ENCODE peak calls at places on chromosomes 3 and 15, in nine cellular contexts. D, B, M, S, J, X, Y, Q and E are unnamed samples.

GRCh38 chr3:179765396-179765795 is 112.6 kb downstream of the USP13 start:
- DNase-seq in D (no peak), B (no peak), M (no peak), S (no peak), J (no peak), X (no peak), Y (no peak), Q (no peak), E (no peak)

GRCh38 chr3:115830764-115831395 is 207.6 kb downstream of the GAP43 start:
- DNase-seq in D (no peak), B (no peak), M (no peak), S (no peak), J (no peak), X (no peak), Y (no peak), Q (no peak), E (no peak)

GRCh38 chr15:64580696-64581407 is 120.5 kb downstream of the ZNF609 start:
- DNase-seq in D (no peak), B (no peak), M (no peak), S (no peak), J (no peak), X (no peak), Y (no peak), Q (no peak), E (no peak)

GRCh38 chr3:35944915-35945710 is 305.8 kb downstream of the ARPP21 start:
- DNase-seq in D (peak), B (no peak), M (no peak), S (peak), J (no peak), X (no peak), Y (no peak), Q (no peak), E (no peak)

GRCh38 chr3:50539887-50540286 is 27.7 kb downstream of the C3orf18 start:
- DNase-seq in D (no peak), B (no peak), M (no peak), S (no peak), J (no peak), X (no peak), Y (no peak), Q (no peak), E (no peak)

GRCh38 chr3:106589306-106589942 is 720.6 kb upstream of the CBLB start:
- DNase-seq in D (peak), B (no peak), M (no peak), S (no peak), J (peak), X (no peak), Y (no peak), Q (no peak), E (peak)

GRCh38 chr3:172848910-172849309 is 98.4 kb downstream of the ECT2 start:
- DNase-seq in D (peak), B (no peak), M (no peak), S (no peak), J (no peak), X (no peak), Y (no peak), Q (no peak), E (peak)

GRCh38 chr15:25738171-25738792 is 124.8 kb downstream of the ATP10A start:
- DNase-seq in D (no peak), B (no peak), M (no peak), S (no peak), J (peak), X (no peak), Y (no peak), Q (no peak), E (peak)

GRCh38 chr15:78673917-78674444 is 33.0 kb upstream of the CHRNB4 start:
- DNase-seq in D (no peak), B (no peak), M (no peak), S (no peak), J (no peak), X (no peak), Y (no peak), Q (no peak), E (no peak)

GRCh38 chr3:118760611-118761606 is 273.7 kb downstream of the IGSF11 start:
- DNase-seq in D (no peak), B (peak), M (no peak), S (peak), J (no peak), X (no peak), Y (no peak), Q (peak), E (no peak)

GRCh38 chr15:43911235-43911661 is 84.4 kb downstream of the WDR76 start:
- DNase-seq in D (peak), B (no peak), M (no peak), S (no peak), J (peak), X (peak), Y (no peak), Q (no peak), E (peak)

GRCh38 chr15:74635228-74635627 is 19.6 kb downstream of the CLK3 start:
- DNase-seq in D (peak), B (no peak), M (peak), S (peak), J (peak), X (peak), Y (no peak), Q (peak), E (peak)

GRCh38 chr3:148379763-148380162 is 317.9 kb upstream of the AGTR1 start:
- DNase-seq in D (peak), B (no peak), M (no peak), S (peak), J (no peak), X (no peak), Y (no peak), Q (peak), E (peak)

GRCh38 chr15:74817370-74817737 is 4.7 kb downstream of the LMAN1L start:
- DNase-seq in D (peak), B (no peak), M (no peak), S (peak), J (no peak), X (peak), Y (no peak), Q (peak), E (peak)

GRCh38 chr3:169792359-169792758 is 19.2 kb downstream of the MYNN start:
- DNase-seq in D (no peak), B (no peak), M (no peak), S (no peak), J (no peak), X (no peak), Y (no peak), Q (no peak), E (no peak)

DNA sequence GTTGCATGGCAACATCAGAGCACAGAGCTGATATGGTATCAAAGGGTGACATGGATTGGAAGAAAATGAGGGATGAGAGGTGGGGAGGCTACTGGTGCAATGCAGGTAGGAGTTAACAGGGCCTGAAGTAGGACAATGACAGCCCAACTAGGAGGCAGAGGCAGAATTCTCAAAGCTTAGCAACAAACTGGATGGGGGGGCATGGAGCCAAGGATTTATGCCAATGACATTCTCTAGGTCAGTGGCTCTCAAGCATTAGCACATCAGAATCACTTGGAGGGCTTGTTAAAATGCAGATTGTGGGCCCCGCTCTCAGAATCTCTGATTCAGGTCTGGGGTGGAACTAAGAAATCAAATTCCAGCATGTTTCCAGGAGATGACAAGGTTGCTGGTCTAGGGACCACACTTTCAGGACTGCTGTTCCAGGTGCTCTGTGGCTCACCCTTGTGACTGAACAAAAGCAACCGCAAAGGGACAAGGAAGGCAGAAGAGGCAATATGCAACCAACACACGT is 98.0 kb upstream of the TNIK start:
- DNase-seq in D (no peak), B (no peak), M (no peak), S (no peak), J (no peak), X (no peak), Y (no peak), Q (no peak), E (no peak)
- TF ChIP-seq CTCF in D (no peak), B (no peak), M (no peak), S (no peak), J (no peak), X (no peak), Y (no peak), Q (no peak), E (no peak)

DNA sequence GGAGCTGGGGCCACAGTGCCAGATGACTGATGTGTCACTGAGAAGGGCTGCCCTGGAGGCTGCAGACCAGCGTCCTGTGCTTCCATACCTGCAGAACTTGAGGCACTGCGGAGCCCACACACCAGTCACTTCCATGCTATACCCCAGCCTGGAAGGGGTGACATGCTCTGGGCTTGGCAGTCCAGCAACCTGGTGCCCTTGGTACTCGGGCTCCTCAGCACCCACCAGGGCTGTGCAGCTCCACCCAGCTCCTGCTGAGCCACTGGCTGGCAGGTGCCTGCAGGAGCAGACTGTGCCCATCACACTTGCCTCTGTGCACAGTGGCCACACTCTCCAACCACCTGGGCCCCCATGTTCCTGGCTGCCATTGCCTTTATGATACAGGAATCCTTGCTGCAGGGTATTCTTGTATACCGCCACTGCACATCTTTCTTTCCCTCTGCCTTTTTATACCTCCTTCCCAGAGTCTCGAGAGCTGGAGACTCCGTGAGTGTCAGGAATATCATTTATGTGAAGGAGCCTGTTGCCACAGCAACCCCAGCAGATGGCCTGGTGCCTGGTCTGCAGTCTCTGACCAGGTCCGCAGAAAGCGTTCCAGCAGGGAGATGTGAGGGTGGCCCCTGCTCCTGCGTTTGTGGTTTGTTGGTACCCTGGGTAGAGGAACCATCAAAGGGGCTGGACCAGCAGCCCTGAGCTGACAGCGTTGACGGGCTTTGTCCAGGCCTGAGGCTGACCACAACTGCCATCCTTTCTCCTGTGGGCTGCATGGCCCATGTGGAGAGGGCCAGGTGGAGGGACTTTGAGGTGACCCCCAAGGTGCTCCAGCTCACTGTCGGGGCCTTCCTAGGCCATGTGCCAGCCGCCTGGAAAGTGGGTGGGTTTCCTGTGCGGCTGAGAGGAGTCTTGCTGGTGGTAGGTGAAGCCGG is 93.4 kb upstream of the PLXNA1 start:
- DNase-seq in D (no peak), B (no peak), M (no peak), S (no peak), J (no peak), X (no peak), Y (no peak), Q (no peak), E (no peak)
- TF ChIP-seq CTCF in D (no peak), B (no peak), M (no peak), S (no peak), J (no peak), X (no peak), Y (no peak), Q (no peak), E (no peak)

DNA sequence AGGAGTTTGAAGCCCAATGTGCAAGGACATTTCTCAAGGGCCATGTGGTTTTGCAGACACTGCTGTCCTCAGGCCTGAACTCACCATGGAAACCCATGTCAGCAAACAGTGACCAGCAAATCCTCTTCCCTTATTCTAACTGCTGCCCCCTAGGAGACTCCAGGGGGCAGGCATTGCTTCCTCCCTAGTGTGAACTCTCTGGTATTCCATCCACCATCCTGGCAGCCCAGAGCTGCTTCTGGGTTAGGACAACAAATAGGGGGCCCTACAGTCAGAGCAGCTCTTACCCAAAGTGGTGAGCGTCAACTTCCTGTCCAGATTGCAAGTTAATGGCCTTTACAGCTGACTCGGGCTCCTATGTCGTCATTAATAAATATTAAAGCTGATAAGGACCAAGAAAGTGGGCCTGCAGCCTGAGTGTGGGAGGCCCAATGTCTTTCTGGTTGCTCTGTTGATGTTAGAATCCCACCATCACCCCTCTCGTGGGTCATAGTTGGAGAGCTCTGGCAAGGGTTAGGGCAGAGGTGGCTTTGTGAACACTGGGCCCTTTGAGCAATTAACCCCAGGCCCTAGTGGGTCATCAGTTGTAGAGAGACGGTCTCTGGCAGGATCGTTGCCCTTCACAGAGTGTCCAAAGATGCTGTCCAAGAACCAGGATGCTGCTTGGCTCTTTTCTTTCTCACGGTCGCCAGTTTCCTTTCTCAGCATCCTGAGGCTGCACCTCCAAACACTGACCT is 41.5 kb downstream of the TGM4 start:
- DNase-seq in D (peak), B (no peak), M (no peak), S (no peak), J (no peak), X (no peak), Y (no peak), Q (no peak), E (peak)
- TF ChIP-seq CTCF in D (peak), B (peak), M (no peak), S (no peak), J (no peak), X (no peak), Y (no peak), Q (no peak), E (no peak)

GRCh38 chr3:44989141-44989540 is 13.1 kb downstream of the EXOSC7 start:
- DNase-seq in D (no peak), B (peak), M (no peak), S (no peak), J (no peak), X (no peak), Y (no peak), Q (no peak), E (no peak)

GRCh38 chr3:44991326-44991725 is 15.3 kb downstream of the EXOSC7 start:
- DNase-seq in D (no peak), B (no peak), M (no peak), S (no peak), J (no peak), X (no peak), Y (no peak), Q (no peak), E (no peak)

GRCh38 chr3:44987318-44987717 is 11.3 kb downstream of the EXOSC7 start:
- DNase-seq in D (no peak), B (no peak), M (no peak), S (no peak), J (no peak), X (no peak), Y (no peak), Q (no peak), E (no peak)

GRCh38 chr3:44989636-44990373 is 13.8 kb downstream of the EXOSC7 start:
- DNase-seq in D (no peak), B (no peak), M (no peak), S (no peak), J (no peak), X (no peak), Y (no peak), Q (no peak), E (no peak)

GRCh38 chr3:44988073-44988472 is 12.0 kb downstream of the EXOSC7 start:
- DNase-seq in D (no peak), B (no peak), M (no peak), S (no peak), J (peak), X (no peak), Y (no peak), Q (no peak), E (peak)
- TF ChIP-seq CTCF in D (peak), B (no peak), M (peak), S (peak), J (peak), X (peak), Y (no peak), Q (peak), E (peak)

GRCh38 chr3:151837057-151837456 is 23.1 kb downstream of the AADAC start:
- DNase-seq in D (peak), B (peak), M (no peak), S (peak), J (no peak), X (peak), Y (no peak), Q (no peak), E (peak)

GRCh38 chr3:151838574-151839312 is 24.8 kb downstream of the AADAC start:
- DNase-seq in D (peak), B (no peak), M (peak), S (peak), J (peak), X (peak), Y (peak), Q (peak), E (peak)

GRCh38 chr3:151841801-151842200 is 27.9 kb downstream of the AADAC start:
- DNase-seq in D (peak), B (no peak), M (no peak), S (no peak), J (no peak), X (no peak), Y (no peak), Q (no peak), E (peak)

GRCh38 chr3:151839313-151839631 is 25.4 kb downstream of the AADAC start:
- DNase-seq in D (no peak), B (no peak), M (no peak), S (no peak), J (no peak), X (no peak), Y (no peak), Q (no peak), E (no peak)

DNA sequence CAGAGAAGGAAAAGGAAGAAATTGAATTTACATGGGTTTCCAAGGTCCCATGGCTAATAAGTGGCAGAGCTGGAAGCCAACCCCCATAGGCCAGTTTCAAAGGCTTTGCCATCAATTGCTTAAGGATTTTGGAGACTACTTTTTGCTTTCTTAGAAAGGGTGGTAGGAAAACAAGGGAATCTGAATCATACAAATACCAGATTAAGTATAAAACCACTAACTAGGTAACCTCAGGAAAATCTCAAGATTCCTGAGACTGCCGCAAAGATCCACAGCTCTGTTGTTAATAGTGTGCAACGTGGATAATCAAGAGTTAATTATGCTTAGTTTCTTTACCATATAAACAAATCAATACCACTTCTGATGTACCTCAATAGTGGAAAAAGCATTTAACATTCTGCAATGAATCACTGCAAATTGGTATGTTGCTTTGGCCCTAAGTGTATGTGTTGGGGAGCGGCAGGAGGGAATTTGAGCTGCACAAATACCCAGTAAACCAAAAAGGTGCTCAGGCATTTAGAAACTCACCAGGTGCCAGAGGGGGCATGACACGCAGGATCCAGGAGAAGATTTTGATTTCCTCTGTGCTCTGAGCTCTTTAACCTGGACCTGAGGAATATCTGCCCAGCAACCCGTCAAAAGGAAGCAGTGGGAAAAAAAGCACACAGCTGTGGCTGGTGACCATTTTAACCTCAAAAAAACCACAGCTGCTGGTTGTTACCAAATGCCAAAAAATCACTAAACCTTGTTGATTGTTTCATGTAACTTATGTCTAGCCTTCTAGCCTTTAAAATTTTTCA is 22.0 kb downstream of the AADAC start:
- DNase-seq in D (peak), B (no peak), M (no peak), S (no peak), J (no peak), X (peak), Y (no peak), Q (no peak), E (peak)
- TF ChIP-seq CTCF in D (no peak), B (no peak), M (no peak), S (no peak), J (no peak), X (no peak), Y (no peak), Q (no peak), E (no peak)

GRCh38 chr15:76809704-76810103 is 95.4 kb downstream of the SCAPER start:
- DNase-seq in D (no peak), B (no peak), M (no peak), S (no peak), J (no peak), X (no peak), Y (no peak), Q (no peak), E (no peak)
- TF ChIP-seq CTCF in D (no peak), B (no peak), M (no peak), S (no peak), J (no peak), X (no peak), Y (no peak), Q (no peak), E (no peak)

DNA sequence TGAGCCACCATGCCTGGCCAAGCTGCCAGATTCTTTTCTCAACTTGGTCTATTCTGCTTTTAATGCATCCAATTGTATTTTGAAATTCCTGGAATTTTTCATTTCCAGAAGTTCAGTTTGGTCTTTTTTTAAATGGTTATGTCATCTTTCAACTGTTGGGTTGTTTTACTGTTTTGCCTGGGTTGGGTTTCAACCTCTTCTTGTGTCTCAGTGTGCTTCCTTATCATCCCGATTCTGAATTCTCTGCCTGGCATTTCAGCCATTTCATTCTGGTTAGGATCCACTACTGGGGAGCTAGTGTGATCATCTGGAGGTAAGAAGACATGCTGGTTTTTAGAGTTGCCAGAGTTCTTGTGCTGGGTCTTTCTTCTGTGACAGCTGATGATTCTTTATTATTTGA is 61.5 kb downstream of the LRRC49 start:
- DNase-seq in D (no peak), B (no peak), M (no peak), S (no peak), J (no peak), X (no peak), Y (no peak), Q (no peak), E (no peak)
- TF ChIP-seq CTCF in D (no peak), B (no peak), M (no peak), S (no peak), J (no peak), X (no peak), Y (no peak), Q (no peak), E (no peak)